ENCODE peak calls at places on chromosomes 5 and 9, in four cellular contexts. One of them, this sample, is unnamed.
A peak's percentile ranks its signal among the peaks of the same experiment; 100 is the strongest.

GRCh38 chr9:38068616-38068865 is 486 bp downstream of the SHB start:
- DNase-seq in A549: peak; percentile 60
- DNase-seq in fibroblast of lung: peak; percentile 58
- DNase-seq in IMR-90: peak; percentile 59
- DNase-seq in this sample: peak; percentile 82

GRCh38 chr5:172564187-172564586 is 76.9 kb upstream of the NEURL1B start:
- DNase-seq in IMR-90: no peak
- DNase-seq in A549: no peak
- DNase-seq in fibroblast of lung: no peak
- DNase-seq in this sample: peak; percentile 54

GRCh38 chr5:39670391-39670790 is 245.6 kb upstream of the DAB2 start:
- DNase-seq in A549: no peak
- DNase-seq in IMR-90: no peak
- DNase-seq in fibroblast of lung: no peak
- DNase-seq in this sample: no peak

GRCh38 chr5:137752873-137753226 is 1.3 kb downstream of the HNRNPA0 start:
- DNase-seq in A549: peak; percentile 45
- DNase-seq in IMR-90: no peak
- DNase-seq in fibroblast of lung: peak; percentile 18
- DNase-seq in this sample: peak; percentile 37

GRCh38 chr9:79485258-79485657 is 86.5 kb upstream of the TLE4 start:
- DNase-seq in IMR-90: no peak
- DNase-seq in fibroblast of lung: no peak
- DNase-seq in A549: no peak
- DNase-seq in this sample: no peak

GRCh38 chr5:151068189-151068570 is 12.7 kb downstream of the TNIP1 start:
- DNase-seq in IMR-90: peak; percentile 53
- DNase-seq in A549: no peak
- DNase-seq in fibroblast of lung: no peak
- DNase-seq in this sample: no peak

GRCh38 chr5:152329191-152329590 is 75.9 kb downstream of the NMUR2 start:
- DNase-seq in fibroblast of lung: no peak
- DNase-seq in IMR-90: no peak
- DNase-seq in A549: no peak
- DNase-seq in this sample: no peak

GRCh38 chr9:3023449-3023848 is 179.6 kb upstream of the PUM3 start:
- DNase-seq in A549: no peak
- DNase-seq in IMR-90: no peak
- DNase-seq in fibroblast of lung: no peak
- DNase-seq in this sample: no peak

GRCh38 chr5:149747833-149748366 is 17.8 kb downstream of the PPARGC1B start:
- DNase-seq in IMR-90: no peak
- DNase-seq in fibroblast of lung: no peak
- DNase-seq in A549: no peak
- DNase-seq in this sample: peak; percentile 58

GRCh38 chr5:15594922-15595568 is 95.1 kb downstream of the FBXL7 start:
- DNase-seq in fibroblast of lung: no peak
- DNase-seq in A549: no peak
- DNase-seq in IMR-90: no peak
- DNase-seq in this sample: no peak

GRCh38 chr9:17063535-17064135 is 71.2 kb upstream of the CNTLN start:
- DNase-seq in fibroblast of lung: peak; percentile 71
- DNase-seq in IMR-90: peak; percentile 64
- DNase-seq in A549: peak; percentile 69
- DNase-seq in this sample: peak; percentile 73

DNA sequence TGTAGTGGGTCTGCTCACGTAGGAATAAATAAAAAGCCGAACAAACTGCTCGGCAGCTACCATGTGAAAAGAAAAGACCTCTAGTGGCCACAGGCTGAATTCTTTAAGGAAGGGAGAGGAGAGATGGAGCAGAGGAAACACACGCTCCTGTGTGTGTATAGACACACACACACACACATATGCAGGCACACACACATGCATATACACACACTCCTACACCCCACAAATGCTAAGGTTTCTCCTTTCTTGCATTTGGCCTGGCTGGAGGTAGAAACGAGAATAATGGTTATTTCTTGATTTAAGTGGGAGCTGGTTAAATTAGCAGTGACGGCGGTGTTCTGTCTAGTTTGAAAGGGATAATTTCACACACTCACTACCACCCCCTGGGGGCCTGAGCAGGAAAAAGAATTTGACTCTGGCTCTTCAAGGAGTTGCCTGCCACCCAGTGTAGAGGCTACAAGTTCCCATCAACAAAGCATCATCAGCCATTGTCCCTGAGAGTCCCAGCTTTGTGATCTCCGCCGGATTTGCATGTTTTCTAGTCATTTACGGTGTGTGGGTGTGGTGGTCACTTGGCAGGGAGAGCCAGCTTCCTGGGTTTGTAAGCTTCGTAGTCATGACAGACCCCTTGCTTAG is at the start of gene INSYN2B:
- DNase-seq in fibroblast of lung: peak; percentile 93
- DNase-seq in A549: peak; percentile 86
- DNase-seq in IMR-90: peak; percentile 87
- DNase-seq in this sample: peak; percentile 88
- H3K27ac ChIP-seq in fibroblast of lung: peak within 1 kb of the TSS; percentile 94
- H3K27ac ChIP-seq in A549: peak within 1 kb of the TSS; percentile 34
- H3K27ac ChIP-seq in IMR-90: peak within 1 kb of the TSS; percentile 85
- H3K27ac ChIP-seq in this sample: no peak within 1 kb of the TSS

GRCh38 chr5:160439205-160439600 is 17.5 kb downstream of the PTTG1 start:
- DNase-seq in A549: peak; percentile 74
- DNase-seq in fibroblast of lung: peak; percentile 71
- DNase-seq in IMR-90: peak; percentile 64
- DNase-seq in this sample: peak; percentile 85
- H3K4me3 ChIP-seq in A549: peak overlapping the region; percentile 39
- H3K4me3 ChIP-seq in fibroblast of lung: peak overlapping the region; percentile 67
- H3K4me3 ChIP-seq in IMR-90: peak overlapping the region; percentile 64
- H3K4me3 ChIP-seq in this sample: peak overlapping the region; percentile 20

GRCh38 chr5:140242890-140243585 is 59.9 kb downstream of the PFDN1 start:
- DNase-seq in A549: no peak
- DNase-seq in IMR-90: no peak
- DNase-seq in fibroblast of lung: no peak
- DNase-seq in this sample: no peak

GRCh38 chr5:140239939-140240700 is 62.8 kb downstream of the PFDN1 start:
- DNase-seq in fibroblast of lung: peak; percentile 65
- DNase-seq in A549: peak; percentile 76
- DNase-seq in IMR-90: peak; percentile 66
- DNase-seq in this sample: peak; percentile 75

GRCh38 chr5:140240987-140241706 is 61.8 kb downstream of the PFDN1 start:
- DNase-seq in fibroblast of lung: peak; percentile 90
- DNase-seq in A549: peak; percentile 63
- DNase-seq in IMR-90: peak; percentile 92
- DNase-seq in this sample: peak; percentile 90

GRCh38 chr5:140243855-140244254 is 59.0 kb downstream of the PFDN1 start:
- DNase-seq in fibroblast of lung: no peak
- DNase-seq in A549: no peak
- DNase-seq in IMR-90: no peak
- DNase-seq in this sample: no peak

GRCh38 chr5:140242099-140242498 is 60.8 kb downstream of the PFDN1 start:
- DNase-seq in IMR-90: no peak
- DNase-seq in A549: peak; percentile 21
- DNase-seq in fibroblast of lung: no peak
- DNase-seq in this sample: no peak
- H3K27ac ChIP-seq in IMR-90: no peak overlapping the region
- H3K27ac ChIP-seq in A549: no peak overlapping the region
- H3K27ac ChIP-seq in fibroblast of lung: peak overlapping the region; percentile 20
- H3K27ac ChIP-seq in this sample: peak overlapping the region; percentile 91

GRCh38 chr9:73841018-73841417 is 656.1 kb upstream of the RORB start:
- DNase-seq in fibroblast of lung: no peak
- DNase-seq in A549: no peak
- DNase-seq in IMR-90: no peak
- DNase-seq in this sample: no peak

GRCh38 chr9:73847536-73847935 is 649.6 kb upstream of the RORB start:
- DNase-seq in fibroblast of lung: no peak
- DNase-seq in IMR-90: no peak
- DNase-seq in A549: no peak
- DNase-seq in this sample: no peak

GRCh38 chr9:73845539-73845938 is 651.6 kb upstream of the RORB start:
- DNase-seq in fibroblast of lung: no peak
- DNase-seq in A549: no peak
- DNase-seq in IMR-90: no peak
- DNase-seq in this sample: no peak

DNA sequence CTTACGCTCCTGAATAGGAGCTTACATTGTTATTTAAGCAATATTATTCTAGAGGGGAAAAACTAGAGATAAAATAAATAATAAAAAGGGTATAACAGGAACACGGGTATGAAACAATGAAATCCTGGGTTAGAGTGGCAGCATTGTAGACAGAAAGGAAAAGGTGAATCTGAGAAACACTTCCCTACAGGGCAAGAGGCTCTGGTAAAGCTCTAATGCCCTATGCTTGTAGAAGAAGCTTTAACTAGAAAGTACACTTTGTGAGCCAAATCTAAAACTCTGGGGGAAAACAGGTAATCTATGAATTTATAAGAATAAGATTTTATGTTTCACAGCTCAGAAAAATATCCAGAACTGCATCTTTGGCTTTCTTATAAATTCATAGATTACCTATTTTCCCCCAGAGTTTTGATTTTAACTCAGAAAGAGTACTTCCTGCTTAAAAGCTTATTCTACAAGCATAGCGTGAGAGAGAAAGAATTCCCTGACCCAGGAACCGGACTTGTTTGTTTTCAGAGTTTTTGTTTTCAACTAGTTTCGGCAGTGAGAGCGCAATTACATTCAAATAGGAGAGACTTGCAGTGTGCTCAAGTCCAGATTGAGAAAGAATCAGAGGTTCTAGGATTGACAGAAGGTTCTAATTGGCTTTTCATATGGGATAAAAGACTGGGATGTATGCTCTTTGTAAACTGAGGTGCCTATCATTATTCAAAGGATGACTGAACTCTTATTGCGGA is 651.0 kb upstream of the RORB start:
- DNase-seq in fibroblast of lung: no peak
- DNase-seq in IMR-90: no peak
- DNase-seq in A549: no peak
- DNase-seq in this sample: no peak
- H3K4me3 ChIP-seq in fibroblast of lung: no peak overlapping the region
- H3K4me3 ChIP-seq in IMR-90: no peak overlapping the region
- H3K4me3 ChIP-seq in A549: no peak overlapping the region
- H3K4me3 ChIP-seq in this sample: no peak overlapping the region

DNA sequence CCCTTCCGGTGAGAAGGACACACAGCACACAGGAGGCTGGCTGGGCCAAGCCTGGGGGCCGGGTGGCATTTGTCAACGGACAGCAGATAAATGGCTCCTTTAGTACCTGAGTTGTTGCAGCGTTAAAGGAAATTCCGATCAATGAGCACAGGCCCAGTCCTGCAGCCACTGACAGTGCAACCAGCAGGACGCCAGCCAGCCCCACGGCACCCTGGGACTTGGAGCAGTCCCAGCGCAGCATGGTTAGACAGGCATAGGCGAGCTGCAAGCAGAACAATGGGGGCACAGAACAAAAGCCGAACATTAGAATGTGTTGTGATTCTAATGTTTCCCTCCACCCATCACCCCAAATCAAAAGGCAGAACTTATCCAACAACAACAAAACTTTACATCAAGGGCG is 39.3 kb downstream of the PTCH1 start:
- DNase-seq in fibroblast of lung: no peak
- DNase-seq in A549: no peak
- DNase-seq in IMR-90: no peak
- DNase-seq in this sample: no peak
- H3K27ac ChIP-seq in fibroblast of lung: no peak overlapping the region
- H3K27ac ChIP-seq in A549: no peak overlapping the region
- H3K27ac ChIP-seq in IMR-90: no peak overlapping the region
- H3K27ac ChIP-seq in this sample: no peak overlapping the region

DNA sequence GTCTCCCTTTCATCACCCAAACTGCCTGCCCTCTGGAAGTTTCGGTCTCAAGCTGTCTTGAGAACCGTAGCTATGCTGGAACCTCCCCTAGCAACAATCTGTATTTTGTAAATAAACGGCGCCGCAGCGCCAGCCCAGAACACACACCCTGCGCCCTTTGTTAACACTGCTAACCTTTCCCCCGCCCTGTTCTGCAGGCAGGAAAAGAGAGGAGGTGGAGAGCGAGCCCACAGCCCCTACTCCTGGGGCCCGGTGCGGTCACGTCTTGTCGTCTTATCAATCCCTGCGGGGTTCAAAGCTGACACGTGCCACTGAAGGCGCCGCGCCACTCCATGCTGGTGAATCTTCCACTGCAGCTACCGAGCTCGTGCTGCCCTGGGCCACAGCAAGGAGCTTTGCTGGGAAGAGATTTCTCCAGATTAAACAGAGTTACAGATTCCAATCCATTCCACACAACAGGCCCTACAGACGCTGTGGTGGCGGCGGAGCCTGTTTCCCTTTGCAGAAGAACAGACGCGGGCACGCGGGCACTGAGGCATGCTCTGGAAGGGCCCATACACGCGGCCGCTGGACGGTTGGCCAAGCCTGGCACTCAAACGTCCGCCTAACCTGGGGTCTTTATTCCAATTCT is 25.3 kb downstream of the ZDHHC11B start:
- DNase-seq in fibroblast of lung: peak; percentile 25
- DNase-seq in A549: peak; percentile 81
- DNase-seq in IMR-90: no peak
- DNase-seq in this sample: peak; percentile 92
- H3K4me3 ChIP-seq in fibroblast of lung: no peak overlapping the region
- H3K4me3 ChIP-seq in A549: no peak overlapping the region
- H3K4me3 ChIP-seq in IMR-90: no peak overlapping the region
- H3K4me3 ChIP-seq in this sample: no peak overlapping the region

GRCh38 chr9:97596906-97597305 is 36.3 kb downstream of the TSTD2 start:
- DNase-seq in IMR-90: no peak
- DNase-seq in A549: no peak
- DNase-seq in fibroblast of lung: no peak
- DNase-seq in this sample: no peak

GRCh38 chr9:97598461-97599288 is 34.5 kb downstream of the TSTD2 start:
- DNase-seq in A549: peak; percentile 81
- DNase-seq in IMR-90: peak; percentile 82
- DNase-seq in fibroblast of lung: peak; percentile 84
- DNase-seq in this sample: peak; percentile 90

GRCh38 chr9:97600531-97601227 is 32.5 kb downstream of the TSTD2 start:
- DNase-seq in IMR-90: no peak
- DNase-seq in A549: no peak
- DNase-seq in fibroblast of lung: no peak
- DNase-seq in this sample: no peak

GRCh38 chr9:97601228-97601898 is 31.8 kb downstream of the TSTD2 start:
- DNase-seq in fibroblast of lung: no peak
- DNase-seq in IMR-90: no peak
- DNase-seq in A549: no peak
- DNase-seq in this sample: no peak

GRCh38 chr9:97599447-97599846 is 33.7 kb downstream of the TSTD2 start:
- DNase-seq in IMR-90: no peak
- DNase-seq in A549: no peak
- DNase-seq in fibroblast of lung: no peak
- DNase-seq in this sample: no peak
- H3K27ac ChIP-seq in IMR-90: no peak overlapping the region
- H3K27ac ChIP-seq in A549: no peak overlapping the region
- H3K27ac ChIP-seq in fibroblast of lung: no peak overlapping the region
- H3K27ac ChIP-seq in this sample: no peak overlapping the region